ENCODE peak calls at places on chromosomes 1 and 21, in four cellular contexts. A is KG1; B is activated CD4-positive, alpha-beta T cell treated with anti-CD3 and anti-CD28 coated beads, Interleukin-2, amount 50 U/mL, for 1 hour; Y is T-cell. E is an unnamed sample.

GRCh38 chr21:35528109-35529042 is 479.3 kb upstream of the RUNX1 start:
- DNase-seq in Y (peak; percentile 4), B (peak; percentile 25), A (no peak), E (no peak)

GRCh38 chr1:183622884-183623785 is 12.4 kb downstream of the ARPC5 start:
- DNase-seq in B (peak; percentile 37), A (no peak), Y (peak; percentile 17), E (no peak)

GRCh38 chr1:6419397-6419802 is 319 bp downstream of the HES2 start:
- DNase-seq in B (no peak), Y (no peak), A (no peak), E (no peak)

GRCh38 chr1:12634156-12634555 is 9.7 kb upstream of the AADACL4 start:
- DNase-seq in Y (no peak), A (no peak), B (no peak), E (no peak)

GRCh38 chr1:10841059-10841458 is 44.6 kb upstream of the CASZ1 start:
- DNase-seq in Y (no peak), A (no peak), B (no peak), E (no peak)

GRCh38 chr1:175826705-175827104 is 83.3 kb upstream of the TNR start:
- DNase-seq in Y (no peak), B (no peak), A (peak; percentile 28), E (no peak)

GRCh38 chr1:228837817-228838716 is 102.8 kb downstream of the RHOU start:
- DNase-seq in B (no peak), Y (no peak), A (no peak), E (no peak)

GRCh38 chr1:230167419-230167852 is 100.4 kb downstream of the GALNT2 start:
- DNase-seq in Y (no peak), A (peak; percentile 26), B (peak; percentile 23), E (peak; percentile 4)

GRCh38 chr21:28769683-28770082 is 223.0 kb downstream of the LTN1 start:
- DNase-seq in B (no peak), A (no peak), Y (no peak), E (no peak)

GRCh38 chr1:162133566-162133965 is 64.1 kb downstream of the NOS1AP start:
- DNase-seq in Y (no peak), B (no peak), A (no peak), E (no peak)

GRCh38 chr1:31798086-31798432 is 17.8 kb downstream of the SPOCD1 start:
- DNase-seq in A (no peak), B (no peak), Y (no peak), E (no peak)

GRCh38 chr1:179121159-179121938 is 39.5 kb downstream of the TOR3A start:
- DNase-seq in A (no peak), B (peak; percentile 37), Y (no peak), E (no peak)

GRCh38 chr1:185368313-185368712 is 51.3 kb upstream of the IVNS1ABP start:
- DNase-seq in A (no peak), Y (no peak), B (no peak), E (no peak)

GRCh38 chr1:90417139-90417538 is 300.0 kb downstream of the BARHL2 start:
- DNase-seq in A (no peak), B (no peak), Y (no peak), E (no peak)

GRCh38 chr1:50968884-50969610 is 998 bp upstream of the CDKN2C start:
- DNase-seq in A (peak; percentile 44), Y (peak; percentile 29), B (peak; percentile 22), E (peak; percentile 32)

GRCh38 chr1:7930547-7931445 is 9.8 kb downstream of the TNFRSF9 start:
- DNase-seq in B (no peak), A (no peak), Y (no peak), E (no peak)

GRCh38 chr1:37763791-37764741 is 854 bp downstream of the EPHA10 start:
- DNase-seq in A (no peak), B (peak; percentile 18), Y (no peak), E (no peak)

GRCh38 chr1:230301322-230301721 is 124.8 kb downstream of the PGBD5 start:
- DNase-seq in A (no peak), B (no peak), Y (no peak), E (no peak)

GRCh38 chr1:228197555-228198147 is 10.2 kb upstream of the OBSCN start:
- DNase-seq in B (no peak), A (no peak), Y (no peak), E (no peak)

GRCh38 chr1:248404024-248404423 is 1.2 kb downstream of the OR2T1 start:
- DNase-seq in Y (no peak), A (no peak), B (no peak), E (no peak)

GRCh38 chr1:1021010-1021845 is 1.3 kb downstream of the AGRN start:
- DNase-seq in Y (no peak), A (no peak), B (no peak), E (no peak)

GRCh38 chr21:33268736-33269441 is 2.7 kb downstream of the IL10RB start:
- DNase-seq in B (peak; percentile 43), A (no peak), Y (no peak), E (no peak)

GRCh38 chr1:53145942-53146708 is 3.7 kb upstream of the SLC1A7 start:
- DNase-seq in Y (no peak), A (no peak), B (no peak), E (no peak)

GRCh38 chr1:228365321-228366061 is 41.1 kb downstream of the TRIM11 start:
- DNase-seq in A (no peak), B (no peak), Y (no peak), E (no peak)

GRCh38 chr21:17513214-17514123 is 626 bp downstream of the CXADR start:
- DNase-seq in B (peak; percentile 14), A (no peak), Y (no peak), E (peak; percentile 1)

GRCh38 chr1:233389867-233390266 is 62.3 kb downstream of the MAP3K21 start:
- DNase-seq in A (no peak), Y (no peak), B (no peak), E (no peak)

GRCh38 chr21:39397651-39398385 is 47.8 kb downstream of the LCA5L start:
- DNase-seq in B (no peak), Y (no peak), A (no peak), E (no peak)

GRCh38 chr1:3671371-3672180 is 19.3 kb downstream of the TP73 start:
- DNase-seq in B (no peak), Y (no peak), A (no peak), E (no peak)